ENCODE peak calls at places on chromosomes 16 and 17, in seven cellular contexts. One of them, this sample, is unnamed.

GRCh38 chr17:61453563-61453962 is 1.3 kb downstream of the TBX4 start:
- DNase-seq in CD8-positive, alpha-beta memory T cell: no peak
- DNase-seq in mucosa of gallbladder: no peak
- DNase-seq in effector CD4-positive, alpha-beta T cell: no peak
- DNase-seq in thoracic aorta: no peak
- DNase-seq in stimulated activated CD8-positive, alpha-beta memory T cell treated with anti-CD3 and anti-CD28 coated beads, Interleukin-4, amount 100 ng/mL, for 4 hours: no peak
- DNase-seq in C1 segment of cervical spinal cord: no peak
- DNase-seq in this sample: no peak

GRCh38 chr16:66549284-66550131 is at the start of gene TK2:
- DNase-seq in CD8-positive, alpha-beta memory T cell: peak
- DNase-seq in mucosa of gallbladder: peak
- DNase-seq in effector CD4-positive, alpha-beta T cell: peak
- DNase-seq in thoracic aorta: no peak
- DNase-seq in stimulated activated CD8-positive, alpha-beta memory T cell treated with anti-CD3 and anti-CD28 coated beads, Interleukin-4, amount 100 ng/mL, for 4 hours: peak
- DNase-seq in C1 segment of cervical spinal cord: no peak
- DNase-seq in this sample: peak

GRCh38 chr17:3511841-3512511 is 36.2 kb downstream of the ASPA start:
- DNase-seq in CD8-positive, alpha-beta memory T cell: no peak
- DNase-seq in mucosa of gallbladder: no peak
- DNase-seq in effector CD4-positive, alpha-beta T cell: no peak
- DNase-seq in thoracic aorta: no peak
- DNase-seq in stimulated activated CD8-positive, alpha-beta memory T cell treated with anti-CD3 and anti-CD28 coated beads, Interleukin-4, amount 100 ng/mL, for 4 hours: no peak
- DNase-seq in C1 segment of cervical spinal cord: no peak
- DNase-seq in this sample: no peak

GRCh38 chr16:79415983-79416641 is 184.4 kb downstream of the MAF start:
- DNase-seq in CD8-positive, alpha-beta memory T cell: no peak
- DNase-seq in mucosa of gallbladder: no peak
- DNase-seq in effector CD4-positive, alpha-beta T cell: no peak
- DNase-seq in thoracic aorta: no peak
- DNase-seq in stimulated activated CD8-positive, alpha-beta memory T cell treated with anti-CD3 and anti-CD28 coated beads, Interleukin-4, amount 100 ng/mL, for 4 hours: no peak
- DNase-seq in C1 segment of cervical spinal cord: no peak
- DNase-seq in this sample: no peak

GRCh38 chr17:70558821-70559220 is 389.5 kb downstream of the KCNJ2 start:
- DNase-seq in CD8-positive, alpha-beta memory T cell: no peak
- DNase-seq in mucosa of gallbladder: no peak
- DNase-seq in effector CD4-positive, alpha-beta T cell: no peak
- DNase-seq in thoracic aorta: no peak
- DNase-seq in stimulated activated CD8-positive, alpha-beta memory T cell treated with anti-CD3 and anti-CD28 coated beads, Interleukin-4, amount 100 ng/mL, for 4 hours: no peak
- DNase-seq in C1 segment of cervical spinal cord: no peak
- DNase-seq in this sample: no peak

GRCh38 chr16:48489376-48489775 is 104.2 kb upstream of the SIAH1 start:
- DNase-seq in CD8-positive, alpha-beta memory T cell: no peak
- DNase-seq in mucosa of gallbladder: no peak
- DNase-seq in effector CD4-positive, alpha-beta T cell: no peak
- DNase-seq in thoracic aorta: no peak
- DNase-seq in stimulated activated CD8-positive, alpha-beta memory T cell treated with anti-CD3 and anti-CD28 coated beads, Interleukin-4, amount 100 ng/mL, for 4 hours: no peak
- DNase-seq in C1 segment of cervical spinal cord: no peak
- DNase-seq in this sample: no peak

GRCh38 chr17:74864297-74864865 is 4.7 kb upstream of the GRIN2C start:
- DNase-seq in CD8-positive, alpha-beta memory T cell: no peak
- DNase-seq in mucosa of gallbladder: no peak
- DNase-seq in effector CD4-positive, alpha-beta T cell: no peak
- DNase-seq in thoracic aorta: no peak
- DNase-seq in stimulated activated CD8-positive, alpha-beta memory T cell treated with anti-CD3 and anti-CD28 coated beads, Interleukin-4, amount 100 ng/mL, for 4 hours: no peak
- DNase-seq in C1 segment of cervical spinal cord: no peak
- DNase-seq in this sample: no peak

GRCh38 chr16:20271893-20272292 is 55.4 kb downstream of the GP2 start:
- DNase-seq in CD8-positive, alpha-beta memory T cell: no peak
- DNase-seq in mucosa of gallbladder: no peak
- DNase-seq in effector CD4-positive, alpha-beta T cell: no peak
- DNase-seq in thoracic aorta: no peak
- DNase-seq in stimulated activated CD8-positive, alpha-beta memory T cell treated with anti-CD3 and anti-CD28 coated beads, Interleukin-4, amount 100 ng/mL, for 4 hours: no peak
- DNase-seq in C1 segment of cervical spinal cord: no peak
- DNase-seq in this sample: no peak

GRCh38 chr16:8998114-8998513 is 34.4 kb upstream of the USP7 start:
- DNase-seq in CD8-positive, alpha-beta memory T cell: no peak
- DNase-seq in mucosa of gallbladder: no peak
- DNase-seq in effector CD4-positive, alpha-beta T cell: no peak
- DNase-seq in thoracic aorta: no peak
- DNase-seq in stimulated activated CD8-positive, alpha-beta memory T cell treated with anti-CD3 and anti-CD28 coated beads, Interleukin-4, amount 100 ng/mL, for 4 hours: no peak
- DNase-seq in C1 segment of cervical spinal cord: no peak
- DNase-seq in this sample: no peak

GRCh38 chr17:76714822-76715461 is 4.2 kb upstream of the MXRA7 start:
- DNase-seq in CD8-positive, alpha-beta memory T cell: peak
- DNase-seq in mucosa of gallbladder: peak
- DNase-seq in effector CD4-positive, alpha-beta T cell: peak
- DNase-seq in thoracic aorta: no peak
- DNase-seq in stimulated activated CD8-positive, alpha-beta memory T cell treated with anti-CD3 and anti-CD28 coated beads, Interleukin-4, amount 100 ng/mL, for 4 hours: peak
- DNase-seq in C1 segment of cervical spinal cord: no peak
- DNase-seq in this sample: peak

GRCh38 chr16:78896280-78896679 is 704.3 kb downstream of the MAF start:
- DNase-seq in CD8-positive, alpha-beta memory T cell: no peak
- DNase-seq in mucosa of gallbladder: no peak
- DNase-seq in effector CD4-positive, alpha-beta T cell: peak
- DNase-seq in thoracic aorta: no peak
- DNase-seq in stimulated activated CD8-positive, alpha-beta memory T cell treated with anti-CD3 and anti-CD28 coated beads, Interleukin-4, amount 100 ng/mL, for 4 hours: no peak
- DNase-seq in C1 segment of cervical spinal cord: no peak
- DNase-seq in this sample: peak

GRCh38 chr17:58336456-58337094 is 8.0 kb upstream of the TSPOAP1 start:
- DNase-seq in CD8-positive, alpha-beta memory T cell: peak
- DNase-seq in mucosa of gallbladder: no peak
- DNase-seq in effector CD4-positive, alpha-beta T cell: no peak
- DNase-seq in thoracic aorta: no peak
- DNase-seq in stimulated activated CD8-positive, alpha-beta memory T cell treated with anti-CD3 and anti-CD28 coated beads, Interleukin-4, amount 100 ng/mL, for 4 hours: no peak
- DNase-seq in C1 segment of cervical spinal cord: no peak
- DNase-seq in this sample: no peak

GRCh38 chr17:43020789-43021738 is 1.1 kb downstream of the VAT1 start:
- DNase-seq in CD8-positive, alpha-beta memory T cell: peak
- DNase-seq in mucosa of gallbladder: peak
- DNase-seq in effector CD4-positive, alpha-beta T cell: peak
- DNase-seq in thoracic aorta: no peak
- DNase-seq in stimulated activated CD8-positive, alpha-beta memory T cell treated with anti-CD3 and anti-CD28 coated beads, Interleukin-4, amount 100 ng/mL, for 4 hours: no peak
- DNase-seq in C1 segment of cervical spinal cord: no peak
- DNase-seq in this sample: peak

GRCh38 chr17:13306310-13306962 is 288.6 kb upstream of the ELAC2 start:
- DNase-seq in CD8-positive, alpha-beta memory T cell: no peak
- DNase-seq in mucosa of gallbladder: no peak
- DNase-seq in effector CD4-positive, alpha-beta T cell: no peak
- DNase-seq in thoracic aorta: no peak
- DNase-seq in stimulated activated CD8-positive, alpha-beta memory T cell treated with anti-CD3 and anti-CD28 coated beads, Interleukin-4, amount 100 ng/mL, for 4 hours: no peak
- DNase-seq in C1 segment of cervical spinal cord: no peak
- DNase-seq in this sample: no peak

GRCh38 chr17:75135452-75135851 is 3.9 kb upstream of the NT5C start:
- DNase-seq in CD8-positive, alpha-beta memory T cell: no peak
- DNase-seq in mucosa of gallbladder: no peak
- DNase-seq in effector CD4-positive, alpha-beta T cell: no peak
- DNase-seq in thoracic aorta: no peak
- DNase-seq in stimulated activated CD8-positive, alpha-beta memory T cell treated with anti-CD3 and anti-CD28 coated beads, Interleukin-4, amount 100 ng/mL, for 4 hours: no peak
- DNase-seq in C1 segment of cervical spinal cord: no peak
- DNase-seq in this sample: no peak

GRCh38 chr17:80925668-80926067 is 66.0 kb upstream of the CHMP6 start:
- DNase-seq in CD8-positive, alpha-beta memory T cell: no peak
- DNase-seq in mucosa of gallbladder: no peak
- DNase-seq in effector CD4-positive, alpha-beta T cell: no peak
- DNase-seq in thoracic aorta: no peak
- DNase-seq in stimulated activated CD8-positive, alpha-beta memory T cell treated with anti-CD3 and anti-CD28 coated beads, Interleukin-4, amount 100 ng/mL, for 4 hours: no peak
- DNase-seq in C1 segment of cervical spinal cord: no peak
- DNase-seq in this sample: no peak

GRCh38 chr17:60065867-60066266 is 12.9 kb downstream of the HEATR6 start:
- DNase-seq in CD8-positive, alpha-beta memory T cell: no peak
- DNase-seq in mucosa of gallbladder: no peak
- DNase-seq in effector CD4-positive, alpha-beta T cell: no peak
- DNase-seq in thoracic aorta: no peak
- DNase-seq in stimulated activated CD8-positive, alpha-beta memory T cell treated with anti-CD3 and anti-CD28 coated beads, Interleukin-4, amount 100 ng/mL, for 4 hours: no peak
- DNase-seq in C1 segment of cervical spinal cord: no peak
- DNase-seq in this sample: no peak

GRCh38 chr16:11327277-11328171 is 17.7 kb upstream of the RMI2 start:
- DNase-seq in CD8-positive, alpha-beta memory T cell: no peak
- DNase-seq in mucosa of gallbladder: no peak
- DNase-seq in effector CD4-positive, alpha-beta T cell: no peak
- DNase-seq in thoracic aorta: no peak
- DNase-seq in stimulated activated CD8-positive, alpha-beta memory T cell treated with anti-CD3 and anti-CD28 coated beads, Interleukin-4, amount 100 ng/mL, for 4 hours: no peak
- DNase-seq in C1 segment of cervical spinal cord: no peak
- DNase-seq in this sample: peak

GRCh38 chr17:64005734-64006167 is 7.6 kb downstream of the PRR29 start:
- DNase-seq in CD8-positive, alpha-beta memory T cell: no peak
- DNase-seq in mucosa of gallbladder: no peak
- DNase-seq in effector CD4-positive, alpha-beta T cell: no peak
- DNase-seq in thoracic aorta: no peak
- DNase-seq in stimulated activated CD8-positive, alpha-beta memory T cell treated with anti-CD3 and anti-CD28 coated beads, Interleukin-4, amount 100 ng/mL, for 4 hours: no peak
- DNase-seq in C1 segment of cervical spinal cord: no peak
- DNase-seq in this sample: no peak

GRCh38 chr17:65109990-65110680 is 27.0 kb upstream of the RGS9 start:
- DNase-seq in CD8-positive, alpha-beta memory T cell: no peak
- DNase-seq in mucosa of gallbladder: no peak
- DNase-seq in effector CD4-positive, alpha-beta T cell: no peak
- DNase-seq in thoracic aorta: no peak
- DNase-seq in stimulated activated CD8-positive, alpha-beta memory T cell treated with anti-CD3 and anti-CD28 coated beads, Interleukin-4, amount 100 ng/mL, for 4 hours: no peak
- DNase-seq in C1 segment of cervical spinal cord: no peak
- DNase-seq in this sample: no peak

GRCh38 chr17:81002409-81003361 is 11.0 kb downstream of the CHMP6 start:
- DNase-seq in CD8-positive, alpha-beta memory T cell: no peak
- DNase-seq in mucosa of gallbladder: peak
- DNase-seq in effector CD4-positive, alpha-beta T cell: no peak
- DNase-seq in thoracic aorta: no peak
- DNase-seq in stimulated activated CD8-positive, alpha-beta memory T cell treated with anti-CD3 and anti-CD28 coated beads, Interleukin-4, amount 100 ng/mL, for 4 hours: no peak
- DNase-seq in C1 segment of cervical spinal cord: no peak
- DNase-seq in this sample: no peak

GRCh38 chr16:31002252-31002700 is 8.2 kb downstream of the STX1B start:
- DNase-seq in CD8-positive, alpha-beta memory T cell: no peak
- DNase-seq in mucosa of gallbladder: no peak
- DNase-seq in effector CD4-positive, alpha-beta T cell: no peak
- DNase-seq in thoracic aorta: no peak
- DNase-seq in stimulated activated CD8-positive, alpha-beta memory T cell treated with anti-CD3 and anti-CD28 coated beads, Interleukin-4, amount 100 ng/mL, for 4 hours: no peak
- DNase-seq in C1 segment of cervical spinal cord: no peak
- DNase-seq in this sample: no peak

GRCh38 chr16:50496990-50497389 is 51.2 kb upstream of the NKD1 start:
- DNase-seq in CD8-positive, alpha-beta memory T cell: no peak
- DNase-seq in mucosa of gallbladder: no peak
- DNase-seq in effector CD4-positive, alpha-beta T cell: no peak
- DNase-seq in thoracic aorta: no peak
- DNase-seq in stimulated activated CD8-positive, alpha-beta memory T cell treated with anti-CD3 and anti-CD28 coated beads, Interleukin-4, amount 100 ng/mL, for 4 hours: no peak
- DNase-seq in C1 segment of cervical spinal cord: no peak
- DNase-seq in this sample: no peak

GRCh38 chr17:34401165-34401564 is 38.1 kb upstream of the CCL1 start:
- DNase-seq in CD8-positive, alpha-beta memory T cell: no peak
- DNase-seq in mucosa of gallbladder: no peak
- DNase-seq in effector CD4-positive, alpha-beta T cell: no peak
- DNase-seq in thoracic aorta: no peak
- DNase-seq in stimulated activated CD8-positive, alpha-beta memory T cell treated with anti-CD3 and anti-CD28 coated beads, Interleukin-4, amount 100 ng/mL, for 4 hours: no peak
- DNase-seq in C1 segment of cervical spinal cord: no peak
- DNase-seq in this sample: no peak

GRCh38 chr16:88566158-88566557 is 4.0 kb upstream of the ZC3H18 start:
- DNase-seq in CD8-positive, alpha-beta memory T cell: no peak
- DNase-seq in mucosa of gallbladder: no peak
- DNase-seq in effector CD4-positive, alpha-beta T cell: no peak
- DNase-seq in thoracic aorta: no peak
- DNase-seq in stimulated activated CD8-positive, alpha-beta memory T cell treated with anti-CD3 and anti-CD28 coated beads, Interleukin-4, amount 100 ng/mL, for 4 hours: no peak
- DNase-seq in C1 segment of cervical spinal cord: no peak
- DNase-seq in this sample: no peak

GRCh38 chr17:45143767-45144198 is 4.5 kb upstream of the HEXIM1 start:
- DNase-seq in CD8-positive, alpha-beta memory T cell: no peak
- DNase-seq in mucosa of gallbladder: peak
- DNase-seq in effector CD4-positive, alpha-beta T cell: no peak
- DNase-seq in thoracic aorta: peak
- DNase-seq in stimulated activated CD8-positive, alpha-beta memory T cell treated with anti-CD3 and anti-CD28 coated beads, Interleukin-4, amount 100 ng/mL, for 4 hours: no peak
- DNase-seq in C1 segment of cervical spinal cord: no peak
- DNase-seq in this sample: no peak

GRCh38 chr17:41580651-41581365 is 5.9 kb downstream of the KRT14 start:
- DNase-seq in CD8-positive, alpha-beta memory T cell: no peak
- DNase-seq in mucosa of gallbladder: no peak
- DNase-seq in effector CD4-positive, alpha-beta T cell: no peak
- DNase-seq in thoracic aorta: no peak
- DNase-seq in stimulated activated CD8-positive, alpha-beta memory T cell treated with anti-CD3 and anti-CD28 coated beads, Interleukin-4, amount 100 ng/mL, for 4 hours: no peak
- DNase-seq in C1 segment of cervical spinal cord: no peak
- DNase-seq in this sample: no peak

GRCh38 chr17:81641825-81642489 is 5.0 kb downstream of the TSPAN10 start:
- DNase-seq in CD8-positive, alpha-beta memory T cell: no peak
- DNase-seq in mucosa of gallbladder: no peak
- DNase-seq in effector CD4-positive, alpha-beta T cell: no peak
- DNase-seq in thoracic aorta: no peak
- DNase-seq in stimulated activated CD8-positive, alpha-beta memory T cell treated with anti-CD3 and anti-CD28 coated beads, Interleukin-4, amount 100 ng/mL, for 4 hours: no peak
- DNase-seq in C1 segment of cervical spinal cord: no peak
- DNase-seq in this sample: no peak

GRCh38 chr16:56339431-56340195 is 85.7 kb downstream of the AMFR start:
- DNase-seq in CD8-positive, alpha-beta memory T cell: no peak
- DNase-seq in mucosa of gallbladder: no peak
- DNase-seq in effector CD4-positive, alpha-beta T cell: no peak
- DNase-seq in thoracic aorta: no peak
- DNase-seq in stimulated activated CD8-positive, alpha-beta memory T cell treated with anti-CD3 and anti-CD28 coated beads, Interleukin-4, amount 100 ng/mL, for 4 hours: no peak
- DNase-seq in C1 segment of cervical spinal cord: no peak
- DNase-seq in this sample: no peak

GRCh38 chr16:53817117-53817516 is 113.2 kb downstream of the FTO start:
- DNase-seq in CD8-positive, alpha-beta memory T cell: no peak
- DNase-seq in mucosa of gallbladder: no peak
- DNase-seq in effector CD4-positive, alpha-beta T cell: no peak
- DNase-seq in thoracic aorta: no peak
- DNase-seq in stimulated activated CD8-positive, alpha-beta memory T cell treated with anti-CD3 and anti-CD28 coated beads, Interleukin-4, amount 100 ng/mL, for 4 hours: no peak
- DNase-seq in C1 segment of cervical spinal cord: no peak
- DNase-seq in this sample: no peak

GRCh38 chr17:2709173-2709661 is 2.3 kb downstream of the CLUH start:
- DNase-seq in CD8-positive, alpha-beta memory T cell: no peak
- DNase-seq in mucosa of gallbladder: peak
- DNase-seq in effector CD4-positive, alpha-beta T cell: no peak
- DNase-seq in thoracic aorta: no peak
- DNase-seq in stimulated activated CD8-positive, alpha-beta memory T cell treated with anti-CD3 and anti-CD28 coated beads, Interleukin-4, amount 100 ng/mL, for 4 hours: no peak
- DNase-seq in C1 segment of cervical spinal cord: no peak
- DNase-seq in this sample: no peak